ENCODE peak calls at places on chromosomes 7 and 10, in nine cellular contexts. L is fibroblast of gingiva, G is thoracic aorta, R is hepatic stellate cell, Q is NCI-H774, F is EL, V is brain microvascular endothelial cell, W is heart left ventricle, J is left lung. I is an unnamed sample.

GRCh38 chr7:80466638-80467037 is 45.2 kb downstream of the GNAT3 start:
- DNase-seq in F (no peak), L (no peak), G (no peak), R (no peak), Q (no peak), W (no peak), J (no peak), V (no peak), I (no peak)

GRCh38 chr10:57162231-57162630 is 801.2 kb upstream of the ZWINT start:
- DNase-seq in R (no peak), W (no peak), J (no peak), F (no peak), G (no peak), L (no peak), V (no peak), Q (no peak), I (no peak)

GRCh38 chr7:100632951-100633717 is 8.2 kb downstream of the TFR2 start:
- DNase-seq in R (peak), F (peak), L (no peak), V (no peak), G (no peak), J (peak), Q (no peak), W (peak), I (no peak)

GRCh38 chr7:148264933-148265557 is 325.5 kb upstream of the C7orf33 start:
- DNase-seq in J (no peak), F (peak), W (no peak), L (no peak), Q (peak), V (peak), G (no peak), R (peak), I (peak)

GRCh38 chr7:41918597-41918996 is 215.7 kb upstream of the INHBA start:
- DNase-seq in F (peak), J (no peak), G (no peak), L (no peak), W (no peak), V (peak), R (no peak), Q (no peak), I (no peak)

GRCh38 chr10:112327678-112328077 is 44.5 kb downstream of the TECTB start:
- DNase-seq in F (no peak), R (no peak), J (no peak), L (no peak), W (no peak), V (no peak), Q (no peak), G (no peak), I (no peak)

GRCh38 chr7:25847331-25848070 is 304.5 kb upstream of the NFE2L3 start:
- DNase-seq in G (no peak), R (no peak), F (peak), V (peak), W (no peak), L (peak), Q (no peak), J (no peak), I (no peak)

GRCh38 chr7:43454936-43455518 is 127.9 kb upstream of the STK17A start:
- DNase-seq in R (peak), V (peak), G (no peak), W (no peak), J (no peak), F (peak), Q (peak), L (peak), I (peak)

GRCh38 chr10:75408911-75409885 is 7.6 kb upstream of the ZNF503 start:
- DNase-seq in R (peak), L (peak), V (no peak), F (peak), G (no peak), J (peak), Q (peak), W (peak), I (no peak)

GRCh38 chr7:157445956-157446295 is 109.1 kb downstream of the DNAJB6 start:
- DNase-seq in W (peak), L (no peak), R (no peak), G (no peak), Q (no peak), F (no peak), J (no peak), V (no peak), I (no peak)

GRCh38 chr7:140242057-140243031 is 65.6 kb upstream of the KDM7A start:
- DNase-seq in J (peak), R (no peak), L (no peak), V (no peak), G (no peak), Q (no peak), W (peak), F (no peak), I (no peak)

GRCh38 chr10:66381045-66381444 is 544.8 kb upstream of the LRRTM3 start:
- DNase-seq in L (no peak), Q (no peak), R (no peak), V (no peak), F (no peak), J (no peak), G (no peak), W (no peak), I (no peak)

GRCh38 chr10:129096340-129096984 is 370.6 kb upstream of the MGMT start:
- DNase-seq in Q (no peak), G (peak), J (no peak), F (no peak), L (peak), V (peak), W (no peak), R (peak), I (no peak)

GRCh38 chr10:132036153-132036886 is 29.4 kb upstream of the JAKMIP3 start:
- DNase-seq in W (no peak), R (no peak), Q (no peak), G (no peak), F (peak), V (no peak), J (no peak), L (peak), I (no peak)

GRCh38 chr10:49301302-49301701 is 2.3 kb downstream of the C10orf71 start:
- DNase-seq in G (no peak), R (no peak), L (no peak), J (no peak), V (no peak), Q (no peak), W (no peak), F (no peak), I (no peak)

GRCh38 chr10:102596506-102596971 is 47.7 kb upstream of the TRIM8 start:
- DNase-seq in J (no peak), L (no peak), Q (peak), G (no peak), W (peak), V (peak), F (peak), R (peak), I (no peak)